ENCODE peak calls at places on chromosomes 11 and 22, in seven cellular contexts. A, S, G, F, R, U and T are unnamed samples.

GRCh38 chr11:125092669-125093068 is 18.8 kb downstream of the TMEM218 start:
- DNase-seq in F (no peak), R (peak), A (no peak), G (no peak), S (no peak), U (no peak), T (no peak)

GRCh38 chr22:40635008-40635939 is 1.2 kb downstream of the MRTFA start:
- DNase-seq in S (no peak), F (no peak), R (no peak), U (no peak), A (no peak), G (no peak), T (no peak)

GRCh38 chr11:59196777-59197176 is 15.9 kb downstream of the MPEG1 start:
- DNase-seq in F (no peak), U (no peak), G (no peak), S (no peak), R (no peak), A (no peak), T (no peak)

GRCh38 chr11:46248270-46249102 is 29.0 kb upstream of the CREB3L1 start:
- DNase-seq in F (no peak), A (no peak), G (no peak), U (no peak), S (no peak), R (peak), T (no peak)

GRCh38 chr11:35334385-35335090 is 84.8 kb downstream of the SLC1A2 start:
- DNase-seq in F (no peak), G (no peak), A (no peak), R (no peak), S (no peak), U (peak), T (no peak)

GRCh38 chr11:117835576-117835975 is 11.0 kb upstream of the FXYD2 start:
- DNase-seq in G (no peak), A (no peak), F (no peak), U (no peak), S (no peak), R (no peak), T (no peak)

GRCh38 chr22:20219667-20220628 is 48.2 kb downstream of the RTN4R start:
- DNase-seq in F (no peak), G (no peak), S (no peak), R (no peak), A (no peak), U (no peak), T (no peak)

GRCh38 chr11:109109150-109109549 is 312.8 kb upstream of the C11orf87 start:
- DNase-seq in G (no peak), A (no peak), F (no peak), S (peak), R (no peak), U (no peak), T (no peak)